ENCODE peak calls at places on chromosome 12, in seven cellular contexts. D, W, Z, V, A, M and I are unnamed samples.

GRCh38 chr12:45973526-45973925 is 16.8 kb downstream of the SCAF11 start:
- DNase-seq in D (peak; percentile 22), W (peak; percentile 30), Z (no peak), V (peak; percentile 65), A (no peak), M (no peak), I (no peak)

GRCh38 chr12:64714551-64714968 is 44.6 kb downstream of the GNS start:
- DNase-seq in D (no peak), W (no peak), Z (no peak), V (no peak), A (no peak), M (no peak), I (no peak)

GRCh38 chr12:113347892-113348291 is 10.5 kb upstream of the PLBD2 start:
- DNase-seq in D (no peak), W (no peak), Z (no peak), V (no peak), A (no peak), M (no peak), I (no peak)

GRCh38 chr12:50825372-50825838 is 17.3 kb upstream of the TMPRSS12 start:
- DNase-seq in D (peak; percentile 83), W (peak; percentile 90), Z (peak; percentile 61), V (peak; percentile 58), A (no peak), M (peak; percentile 44), I (no peak)

GRCh38 chr12:132765366-132765765 is 3.7 kb upstream of the ANKLE2 start:
- DNase-seq in D (no peak), W (no peak), Z (no peak), V (no peak), A (no peak), M (no peak), I (no peak)

GRCh38 chr12:72293701-72294100 is 21.5 kb downstream of the TRHDE start:
- DNase-seq in D (no peak), W (no peak), Z (no peak), V (no peak), A (no peak), M (no peak), I (no peak)

GRCh38 chr12:79934309-79935020 is 432 bp downstream of the PPP1R12A start:
- DNase-seq in D (peak; percentile 36), W (peak; percentile 31), Z (no peak), V (peak; percentile 29), A (no peak), M (no peak), I (peak; percentile 96)

GRCh38 chr12:102407776-102408486 is 72.4 kb downstream of the IGF1 start:
- DNase-seq in D (peak; percentile 69), W (no peak), Z (no peak), V (peak; percentile 55), A (no peak), M (peak; percentile 10), I (no peak)

GRCh38 chr12:92143280-92143679 is 2.4 kb downstream of the BTG1 start:
- DNase-seq in D (no peak), W (no peak), Z (no peak), V (no peak), A (no peak), M (peak; percentile 13), I (no peak)

GRCh38 chr12:58916891-58917570 is 3.3 kb downstream of the LRIG3 start:
- DNase-seq in D (peak; percentile 63), W (peak; percentile 60), Z (peak; percentile 31), V (peak; percentile 63), A (no peak), M (peak; percentile 57), I (no peak)

GRCh38 chr12:12951504-12951903 is 466 bp downstream of the GPRC5D start:
- DNase-seq in D (no peak), W (no peak), Z (no peak), V (no peak), A (no peak), M (no peak), I (no peak)

GRCh38 chr12:64318605-64319004 is 72.0 kb downstream of the C12orf56 start:
- DNase-seq in D (peak; percentile 4), W (peak; percentile 80), Z (no peak), V (no peak), A (no peak), M (no peak), I (no peak)

GRCh38 chr12:60872219-60872618 is 1276.4 kb downstream of the SLC16A7 start:
- DNase-seq in D (no peak), W (no peak), Z (no peak), V (no peak), A (peak; percentile 39), M (no peak), I (peak; percentile 59)

GRCh38 chr12:79344855-79345840 is 345.6 kb downstream of the PAWR start:
- DNase-seq in D (peak; percentile 50), W (peak; percentile 48), Z (no peak), V (peak; percentile 22), A (no peak), M (peak; percentile 53), I (no peak)

GRCh38 chr12:2324375-2324774 is 271.6 kb downstream of the CACNA1C start:
- DNase-seq in D (no peak), W (no peak), Z (no peak), V (no peak), A (no peak), M (no peak), I (no peak)

GRCh38 chr12:7154901-7155470 is 24.8 kb downstream of the CLSTN3 start:
- DNase-seq in D (no peak), W (no peak), Z (no peak), V (no peak), A (no peak), M (no peak), I (no peak)

GRCh38 chr12:23083267-23083666 is 458.3 kb downstream of the ETNK1 start:
- DNase-seq in D (peak; percentile 92), W (peak; percentile 46), Z (no peak), V (peak; percentile 98), A (no peak), M (peak; percentile 93), I (no peak)

GRCh38 chr12:91870872-91871707 is 274.6 kb downstream of the BTG1 start:
- DNase-seq in D (no peak), W (no peak), Z (no peak), V (no peak), A (no peak), M (no peak), I (no peak)

DNA sequence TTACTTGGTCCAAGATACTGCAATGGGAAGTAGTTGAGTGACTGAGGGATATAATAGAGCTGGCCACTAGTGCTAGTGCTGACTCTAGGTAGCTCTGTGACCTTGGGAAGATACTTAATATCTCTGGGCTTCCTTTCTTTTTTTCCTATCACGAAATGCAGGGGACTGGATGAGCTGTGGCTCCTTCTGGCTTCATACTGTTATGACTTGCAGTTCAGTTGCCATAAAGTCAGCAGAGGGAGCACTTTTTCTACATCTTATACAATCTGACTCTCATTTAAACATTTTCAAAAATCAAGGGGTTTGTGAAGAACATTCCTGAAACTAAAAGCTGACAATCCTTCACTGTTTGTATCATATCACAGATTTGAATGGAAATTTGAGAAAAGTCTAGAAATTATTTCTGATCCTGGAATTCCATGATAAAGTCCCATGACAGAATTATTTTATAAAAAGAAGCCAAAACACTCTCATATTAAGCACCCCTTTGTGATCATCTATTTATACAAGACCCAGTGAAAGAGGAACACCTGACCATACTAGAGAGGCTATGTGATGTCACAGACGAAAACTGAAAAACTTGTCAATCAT is 5.4 kb downstream of the BHLHE41 start:
- DNase-seq in D (peak; percentile 78), W (peak; percentile 83), Z (no peak), V (peak; percentile 61), A (no peak), M (no peak), I (no peak)
- TF ChIP-seq CTCF in D (peak; percentile 69), W (peak; percentile 75), Z (peak; percentile 64), V (peak; percentile 76), A (peak; percentile 54), M (peak; percentile 78), I (peak; percentile 87)

GRCh38 chr12:118816296-118816695 is 165.0 kb upstream of the SRRM4 start:
- DNase-seq in D (no peak), W (no peak), Z (no peak), V (no peak), A (no peak), M (no peak), I (no peak)

GRCh38 chr12:118827047-118827446 is 154.3 kb upstream of the SRRM4 start:
- DNase-seq in D (no peak), W (no peak), Z (no peak), V (no peak), A (no peak), M (no peak), I (no peak)

DNA sequence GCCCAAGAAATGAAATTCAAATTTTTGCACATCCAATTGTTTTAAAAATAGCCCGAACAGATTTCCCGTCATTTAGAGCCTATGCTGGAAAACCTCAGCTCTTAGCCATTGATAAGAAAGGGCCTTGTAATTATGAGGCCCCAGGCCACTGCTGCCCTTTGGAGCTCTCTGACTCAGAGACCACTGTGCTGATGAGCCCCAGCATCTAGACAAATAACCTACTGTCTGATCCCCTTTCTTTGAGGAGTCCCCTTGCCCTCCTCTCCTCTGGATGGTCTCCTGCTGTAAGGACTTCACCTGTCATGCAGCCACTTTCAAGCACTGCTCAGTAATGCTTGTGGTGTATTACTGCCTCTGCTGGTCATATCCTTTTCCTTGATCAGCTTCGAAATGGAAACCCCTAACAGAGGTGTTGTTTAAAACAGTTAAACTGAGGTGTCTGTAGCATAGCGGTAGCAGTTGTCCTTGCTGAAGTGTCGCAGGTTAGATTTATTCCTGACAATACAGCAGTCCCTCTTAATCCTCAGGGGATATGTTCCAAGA is 159.9 kb upstream of the SRRM4 start:
- DNase-seq in D (no peak), W (no peak), Z (no peak), V (no peak), A (no peak), M (no peak), I (no peak)
- TF ChIP-seq CTCF in D (no peak), W (no peak), Z (no peak), V (no peak), A (no peak), M (no peak), I (no peak)

GRCh38 chr12:118625050-118625675 is 248.8 kb downstream of the SUDS3 start:
- DNase-seq in D (no peak), W (no peak), Z (no peak), V (no peak), A (no peak), M (no peak), I (no peak)
- TF ChIP-seq CTCF in D (no peak), W (no peak), Z (no peak), V (no peak), A (no peak), M (no peak), I (no peak)

DNA sequence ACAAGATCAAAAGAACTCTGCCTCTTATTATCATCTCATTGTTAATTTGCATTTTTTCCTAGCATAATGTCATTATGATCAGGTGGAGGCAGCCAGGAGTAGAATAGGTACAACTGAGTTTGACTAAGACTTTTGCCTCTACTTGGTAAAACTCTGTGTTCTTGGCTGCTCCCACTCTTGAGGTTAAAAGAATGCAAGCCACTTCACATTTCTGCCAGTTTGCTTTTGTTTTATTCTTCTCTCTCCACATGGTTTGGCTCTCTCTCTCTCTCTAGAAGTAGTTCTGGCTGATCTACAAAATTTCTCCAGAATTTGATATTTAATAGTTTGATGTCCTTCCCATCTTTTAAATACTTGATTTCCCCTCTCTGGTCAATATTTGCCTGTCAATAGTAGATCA is 170.7 kb upstream of the E2F7 start:
- DNase-seq in D (no peak), W (peak; percentile 45), Z (no peak), V (peak; percentile 71), A (no peak), M (no peak), I (no peak)
- TF ChIP-seq CTCF in D (no peak), W (no peak), Z (no peak), V (no peak), A (no peak), M (no peak), I (no peak)

GRCh38 chr12:52564582-52564981 is 9.1 kb downstream of the KRT74 start:
- DNase-seq in D (no peak), W (no peak), Z (no peak), V (no peak), A (no peak), M (no peak), I (no peak)
- TF ChIP-seq CTCF in D (no peak), W (no peak), Z (no peak), V (no peak), A (no peak), M (no peak), I (no peak)